ENCODE peak calls at places on chromosomes 13 and 19, in ten cellular contexts. One of them, this sample, is unnamed.

GRCh38 chr13:52744842-52745241 is 5.2 kb upstream of the CNMD start:
- DNase-seq in stimulated activated CD4-positive, alpha-beta T cell treated with anti-CD3 and anti-CD28 coated beads, Interleukin-4, amount 100 ng/mL, for 1 hour: no peak
- DNase-seq in colonic mucosa: no peak
- DNase-seq in activated naive CD4-positive, alpha-beta T cell: no peak
- DNase-seq in HT-29: no peak
- DNase-seq in uterus: no peak
- DNase-seq in mucosa of gallbladder: no peak
- DNase-seq in LoVo: no peak
- DNase-seq in NCI-H446 treated with DMSO at 0.1 percent for 48 hours: peak
- DNase-seq in T-helper 1 cell: no peak
- DNase-seq in this sample: no peak

GRCh38 chr13:82688400-82688999 is 1193.8 kb downstream of the SLITRK1 start:
- DNase-seq in activated naive CD4-positive, alpha-beta T cell: no peak
- DNase-seq in LoVo: no peak
- DNase-seq in NCI-H446 treated with DMSO at 0.1 percent for 48 hours: no peak
- DNase-seq in colonic mucosa: no peak
- DNase-seq in mucosa of gallbladder: no peak
- DNase-seq in HT-29: no peak
- DNase-seq in stimulated activated CD4-positive, alpha-beta T cell treated with anti-CD3 and anti-CD28 coated beads, Interleukin-4, amount 100 ng/mL, for 1 hour: no peak
- DNase-seq in uterus: no peak
- DNase-seq in T-helper 1 cell: no peak
- DNase-seq in this sample: no peak

GRCh38 chr13:47671762-47672161 is 329.3 kb downstream of the SUCLA2 start:
- DNase-seq in mucosa of gallbladder: no peak
- DNase-seq in HT-29: no peak
- DNase-seq in LoVo: no peak
- DNase-seq in uterus: no peak
- DNase-seq in NCI-H446 treated with DMSO at 0.1 percent for 48 hours: no peak
- DNase-seq in colonic mucosa: no peak
- DNase-seq in T-helper 1 cell: no peak
- DNase-seq in activated naive CD4-positive, alpha-beta T cell: no peak
- DNase-seq in stimulated activated CD4-positive, alpha-beta T cell treated with anti-CD3 and anti-CD28 coated beads, Interleukin-4, amount 100 ng/mL, for 1 hour: no peak
- DNase-seq in this sample: no peak

GRCh38 chr19:46610851-46611770 is 10.0 kb downstream of the CALM3 start:
- DNase-seq in HT-29: no peak
- DNase-seq in mucosa of gallbladder: no peak
- DNase-seq in NCI-H446 treated with DMSO at 0.1 percent for 48 hours: no peak
- DNase-seq in LoVo: no peak
- DNase-seq in uterus: no peak
- DNase-seq in colonic mucosa: no peak
- DNase-seq in stimulated activated CD4-positive, alpha-beta T cell treated with anti-CD3 and anti-CD28 coated beads, Interleukin-4, amount 100 ng/mL, for 1 hour: no peak
- DNase-seq in activated naive CD4-positive, alpha-beta T cell: no peak
- DNase-seq in T-helper 1 cell: no peak
- DNase-seq in this sample: no peak

GRCh38 chr13:57063007-57063406 is 77.7 kb upstream of the PRR20A start:
- DNase-seq in stimulated activated CD4-positive, alpha-beta T cell treated with anti-CD3 and anti-CD28 coated beads, Interleukin-4, amount 100 ng/mL, for 1 hour: no peak
- DNase-seq in uterus: no peak
- DNase-seq in HT-29: no peak
- DNase-seq in LoVo: no peak
- DNase-seq in T-helper 1 cell: no peak
- DNase-seq in colonic mucosa: no peak
- DNase-seq in NCI-H446 treated with DMSO at 0.1 percent for 48 hours: no peak
- DNase-seq in activated naive CD4-positive, alpha-beta T cell: no peak
- DNase-seq in mucosa of gallbladder: no peak
- DNase-seq in this sample: no peak

GRCh38 chr19:44800461-44800860 is 8.4 kb upstream of the BCAM start:
- DNase-seq in mucosa of gallbladder: peak
- DNase-seq in HT-29: peak
- DNase-seq in colonic mucosa: peak
- DNase-seq in stimulated activated CD4-positive, alpha-beta T cell treated with anti-CD3 and anti-CD28 coated beads, Interleukin-4, amount 100 ng/mL, for 1 hour: peak
- DNase-seq in LoVo: peak
- DNase-seq in uterus: peak
- DNase-seq in activated naive CD4-positive, alpha-beta T cell: peak
- DNase-seq in T-helper 1 cell: peak
- DNase-seq in NCI-H446 treated with DMSO at 0.1 percent for 48 hours: peak
- DNase-seq in this sample: no peak

GRCh38 chr19:49591731-49592485 is 926 bp downstream of the PRR12 start:
- DNase-seq in LoVo: no peak
- DNase-seq in mucosa of gallbladder: no peak
- DNase-seq in T-helper 1 cell: no peak
- DNase-seq in uterus: peak
- DNase-seq in NCI-H446 treated with DMSO at 0.1 percent for 48 hours: no peak
- DNase-seq in colonic mucosa: peak
- DNase-seq in stimulated activated CD4-positive, alpha-beta T cell treated with anti-CD3 and anti-CD28 coated beads, Interleukin-4, amount 100 ng/mL, for 1 hour: peak
- DNase-seq in activated naive CD4-positive, alpha-beta T cell: peak
- DNase-seq in HT-29: peak
- DNase-seq in this sample: no peak

GRCh38 chr13:29969286-29969685 is 118.9 kb upstream of the UBL3 start:
- DNase-seq in uterus: peak
- DNase-seq in mucosa of gallbladder: no peak
- DNase-seq in stimulated activated CD4-positive, alpha-beta T cell treated with anti-CD3 and anti-CD28 coated beads, Interleukin-4, amount 100 ng/mL, for 1 hour: no peak
- DNase-seq in T-helper 1 cell: no peak
- DNase-seq in HT-29: no peak
- DNase-seq in NCI-H446 treated with DMSO at 0.1 percent for 48 hours: no peak
- DNase-seq in colonic mucosa: no peak
- DNase-seq in activated naive CD4-positive, alpha-beta T cell: no peak
- DNase-seq in LoVo: no peak
- DNase-seq in this sample: no peak

GRCh38 chr13:112457081-112457480 is 80.9 kb downstream of the SPACA7 start:
- DNase-seq in colonic mucosa: no peak
- DNase-seq in activated naive CD4-positive, alpha-beta T cell: no peak
- DNase-seq in T-helper 1 cell: no peak
- DNase-seq in NCI-H446 treated with DMSO at 0.1 percent for 48 hours: no peak
- DNase-seq in HT-29: no peak
- DNase-seq in mucosa of gallbladder: no peak
- DNase-seq in stimulated activated CD4-positive, alpha-beta T cell treated with anti-CD3 and anti-CD28 coated beads, Interleukin-4, amount 100 ng/mL, for 1 hour: no peak
- DNase-seq in LoVo: no peak
- DNase-seq in uterus: no peak
- DNase-seq in this sample: no peak

GRCh38 chr19:35436477-35437141 is 11.4 kb upstream of the FFAR2 start:
- DNase-seq in uterus: peak
- DNase-seq in HT-29: no peak
- DNase-seq in T-helper 1 cell: no peak
- DNase-seq in NCI-H446 treated with DMSO at 0.1 percent for 48 hours: no peak
- DNase-seq in LoVo: peak
- DNase-seq in activated naive CD4-positive, alpha-beta T cell: no peak
- DNase-seq in colonic mucosa: peak
- DNase-seq in stimulated activated CD4-positive, alpha-beta T cell treated with anti-CD3 and anti-CD28 coated beads, Interleukin-4, amount 100 ng/mL, for 1 hour: no peak
- DNase-seq in mucosa of gallbladder: no peak
- DNase-seq in this sample: no peak

GRCh38 chr13:106104281-106104901 is 431.1 kb downstream of the EFNB2 start:
- DNase-seq in LoVo: peak
- DNase-seq in NCI-H446 treated with DMSO at 0.1 percent for 48 hours: no peak
- DNase-seq in mucosa of gallbladder: no peak
- DNase-seq in T-helper 1 cell: no peak
- DNase-seq in HT-29: no peak
- DNase-seq in colonic mucosa: no peak
- DNase-seq in stimulated activated CD4-positive, alpha-beta T cell treated with anti-CD3 and anti-CD28 coated beads, Interleukin-4, amount 100 ng/mL, for 1 hour: no peak
- DNase-seq in uterus: no peak
- DNase-seq in activated naive CD4-positive, alpha-beta T cell: no peak
- DNase-seq in this sample: no peak

GRCh38 chr19:15812059-15812722 is 3.3 kb downstream of the OR10H1 start:
- DNase-seq in LoVo: no peak
- DNase-seq in colonic mucosa: no peak
- DNase-seq in T-helper 1 cell: peak
- DNase-seq in HT-29: peak
- DNase-seq in uterus: no peak
- DNase-seq in stimulated activated CD4-positive, alpha-beta T cell treated with anti-CD3 and anti-CD28 coated beads, Interleukin-4, amount 100 ng/mL, for 1 hour: peak
- DNase-seq in mucosa of gallbladder: no peak
- DNase-seq in NCI-H446 treated with DMSO at 0.1 percent for 48 hours: no peak
- DNase-seq in activated naive CD4-positive, alpha-beta T cell: no peak
- DNase-seq in this sample: no peak

GRCh38 chr13:21625366-21625765 is 21.4 kb upstream of the MICU2 start:
- DNase-seq in HT-29: peak
- DNase-seq in uterus: no peak
- DNase-seq in mucosa of gallbladder: peak
- DNase-seq in stimulated activated CD4-positive, alpha-beta T cell treated with anti-CD3 and anti-CD28 coated beads, Interleukin-4, amount 100 ng/mL, for 1 hour: no peak
- DNase-seq in NCI-H446 treated with DMSO at 0.1 percent for 48 hours: peak
- DNase-seq in LoVo: peak
- DNase-seq in colonic mucosa: peak
- DNase-seq in T-helper 1 cell: no peak
- DNase-seq in activated naive CD4-positive, alpha-beta T cell: no peak
- DNase-seq in this sample: no peak

GRCh38 chr13:97477824-97478223 is 43.9 kb downstream of the RAP2A start:
- DNase-seq in mucosa of gallbladder: no peak
- DNase-seq in HT-29: no peak
- DNase-seq in activated naive CD4-positive, alpha-beta T cell: no peak
- DNase-seq in uterus: no peak
- DNase-seq in NCI-H446 treated with DMSO at 0.1 percent for 48 hours: no peak
- DNase-seq in T-helper 1 cell: no peak
- DNase-seq in LoVo: no peak
- DNase-seq in stimulated activated CD4-positive, alpha-beta T cell treated with anti-CD3 and anti-CD28 coated beads, Interleukin-4, amount 100 ng/mL, for 1 hour: no peak
- DNase-seq in colonic mucosa: no peak
- DNase-seq in this sample: no peak

GRCh38 chr19:18397242-18398202 is at the start of gene LRRC25:
- DNase-seq in NCI-H446 treated with DMSO at 0.1 percent for 48 hours: no peak
- DNase-seq in colonic mucosa: no peak
- DNase-seq in T-helper 1 cell: no peak
- DNase-seq in HT-29: no peak
- DNase-seq in LoVo: no peak
- DNase-seq in activated naive CD4-positive, alpha-beta T cell: no peak
- DNase-seq in mucosa of gallbladder: no peak
- DNase-seq in stimulated activated CD4-positive, alpha-beta T cell treated with anti-CD3 and anti-CD28 coated beads, Interleukin-4, amount 100 ng/mL, for 1 hour: no peak
- DNase-seq in uterus: no peak
- DNase-seq in this sample: no peak

GRCh38 chr13:28408235-28408848 is 86.6 kb downstream of the FLT1 start:
- DNase-seq in LoVo: no peak
- DNase-seq in colonic mucosa: peak
- DNase-seq in activated naive CD4-positive, alpha-beta T cell: no peak
- DNase-seq in uterus: peak
- DNase-seq in HT-29: no peak
- DNase-seq in mucosa of gallbladder: peak
- DNase-seq in stimulated activated CD4-positive, alpha-beta T cell treated with anti-CD3 and anti-CD28 coated beads, Interleukin-4, amount 100 ng/mL, for 1 hour: no peak
- DNase-seq in T-helper 1 cell: no peak
- DNase-seq in NCI-H446 treated with DMSO at 0.1 percent for 48 hours: no peak
- DNase-seq in this sample: no peak

GRCh38 chr19:48756686-48757085 is 1.4 kb downstream of the FGF21 start:
- DNase-seq in stimulated activated CD4-positive, alpha-beta T cell treated with anti-CD3 and anti-CD28 coated beads, Interleukin-4, amount 100 ng/mL, for 1 hour: no peak
- DNase-seq in mucosa of gallbladder: no peak
- DNase-seq in activated naive CD4-positive, alpha-beta T cell: no peak
- DNase-seq in HT-29: no peak
- DNase-seq in colonic mucosa: no peak
- DNase-seq in LoVo: no peak
- DNase-seq in NCI-H446 treated with DMSO at 0.1 percent for 48 hours: no peak
- DNase-seq in uterus: no peak
- DNase-seq in T-helper 1 cell: no peak
- DNase-seq in this sample: no peak

GRCh38 chr19:23116802-23117571 is at the start of gene ZNF730:
- DNase-seq in mucosa of gallbladder: peak
- DNase-seq in stimulated activated CD4-positive, alpha-beta T cell treated with anti-CD3 and anti-CD28 coated beads, Interleukin-4, amount 100 ng/mL, for 1 hour: peak
- DNase-seq in activated naive CD4-positive, alpha-beta T cell: peak
- DNase-seq in colonic mucosa: peak
- DNase-seq in NCI-H446 treated with DMSO at 0.1 percent for 48 hours: no peak
- DNase-seq in uterus: peak
- DNase-seq in LoVo: no peak
- DNase-seq in HT-29: no peak
- DNase-seq in T-helper 1 cell: peak
- DNase-seq in this sample: no peak

GRCh38 chr19:58181902-58182576 is 822 bp upstream of the ZNF274 start:
- DNase-seq in HT-29: peak
- DNase-seq in stimulated activated CD4-positive, alpha-beta T cell treated with anti-CD3 and anti-CD28 coated beads, Interleukin-4, amount 100 ng/mL, for 1 hour: peak
- DNase-seq in colonic mucosa: peak
- DNase-seq in uterus: no peak
- DNase-seq in LoVo: no peak
- DNase-seq in NCI-H446 treated with DMSO at 0.1 percent for 48 hours: no peak
- DNase-seq in T-helper 1 cell: peak
- DNase-seq in mucosa of gallbladder: peak
- DNase-seq in activated naive CD4-positive, alpha-beta T cell: peak
- DNase-seq in this sample: no peak

GRCh38 chr13:73138967-73139491 is 80.2 kb downstream of the KLF5 start:
- DNase-seq in colonic mucosa: peak
- DNase-seq in uterus: no peak
- DNase-seq in stimulated activated CD4-positive, alpha-beta T cell treated with anti-CD3 and anti-CD28 coated beads, Interleukin-4, amount 100 ng/mL, for 1 hour: no peak
- DNase-seq in T-helper 1 cell: no peak
- DNase-seq in activated naive CD4-positive, alpha-beta T cell: no peak
- DNase-seq in HT-29: peak
- DNase-seq in NCI-H446 treated with DMSO at 0.1 percent for 48 hours: no peak
- DNase-seq in LoVo: peak
- DNase-seq in mucosa of gallbladder: peak
- DNase-seq in this sample: no peak

GRCh38 chr19:1734328-1734966 is 18.9 kb upstream of the ONECUT3 start:
- DNase-seq in HT-29: no peak
- DNase-seq in uterus: no peak
- DNase-seq in activated naive CD4-positive, alpha-beta T cell: no peak
- DNase-seq in mucosa of gallbladder: no peak
- DNase-seq in colonic mucosa: no peak
- DNase-seq in NCI-H446 treated with DMSO at 0.1 percent for 48 hours: no peak
- DNase-seq in stimulated activated CD4-positive, alpha-beta T cell treated with anti-CD3 and anti-CD28 coated beads, Interleukin-4, amount 100 ng/mL, for 1 hour: no peak
- DNase-seq in T-helper 1 cell: no peak
- DNase-seq in LoVo: no peak
- DNase-seq in this sample: no peak

GRCh38 chr19:4878491-4878968 is 11.1 kb upstream of the PLIN3 start:
- DNase-seq in HT-29: no peak
- DNase-seq in T-helper 1 cell: no peak
- DNase-seq in stimulated activated CD4-positive, alpha-beta T cell treated with anti-CD3 and anti-CD28 coated beads, Interleukin-4, amount 100 ng/mL, for 1 hour: no peak
- DNase-seq in colonic mucosa: no peak
- DNase-seq in mucosa of gallbladder: no peak
- DNase-seq in uterus: no peak
- DNase-seq in NCI-H446 treated with DMSO at 0.1 percent for 48 hours: no peak
- DNase-seq in activated naive CD4-positive, alpha-beta T cell: no peak
- DNase-seq in LoVo: no peak
- DNase-seq in this sample: no peak

GRCh38 chr13:20729633-20730585 is 26.4 kb downstream of the IL17D start:
- DNase-seq in uterus: no peak
- DNase-seq in mucosa of gallbladder: no peak
- DNase-seq in HT-29: no peak
- DNase-seq in colonic mucosa: no peak
- DNase-seq in stimulated activated CD4-positive, alpha-beta T cell treated with anti-CD3 and anti-CD28 coated beads, Interleukin-4, amount 100 ng/mL, for 1 hour: no peak
- DNase-seq in activated naive CD4-positive, alpha-beta T cell: no peak
- DNase-seq in LoVo: no peak
- DNase-seq in NCI-H446 treated with DMSO at 0.1 percent for 48 hours: no peak
- DNase-seq in T-helper 1 cell: no peak
- DNase-seq in this sample: no peak

GRCh38 chr19:50417138-50417849 is 1.4 kb upstream of the SPIB start:
- DNase-seq in uterus: no peak
- DNase-seq in colonic mucosa: peak
- DNase-seq in NCI-H446 treated with DMSO at 0.1 percent for 48 hours: no peak
- DNase-seq in mucosa of gallbladder: no peak
- DNase-seq in LoVo: no peak
- DNase-seq in activated naive CD4-positive, alpha-beta T cell: no peak
- DNase-seq in T-helper 1 cell: no peak
- DNase-seq in stimulated activated CD4-positive, alpha-beta T cell treated with anti-CD3 and anti-CD28 coated beads, Interleukin-4, amount 100 ng/mL, for 1 hour: no peak
- DNase-seq in HT-29: peak
- DNase-seq in this sample: no peak

GRCh38 chr13:42272776-42273175 is 824 bp downstream of the AKAP11 start:
- DNase-seq in NCI-H446 treated with DMSO at 0.1 percent for 48 hours: no peak
- DNase-seq in mucosa of gallbladder: no peak
- DNase-seq in activated naive CD4-positive, alpha-beta T cell: no peak
- DNase-seq in T-helper 1 cell: no peak
- DNase-seq in LoVo: no peak
- DNase-seq in stimulated activated CD4-positive, alpha-beta T cell treated with anti-CD3 and anti-CD28 coated beads, Interleukin-4, amount 100 ng/mL, for 1 hour: no peak
- DNase-seq in colonic mucosa: no peak
- DNase-seq in uterus: no peak
- DNase-seq in HT-29: peak
- DNase-seq in this sample: no peak

GRCh38 chr13:46605824-46606554 is 53.0 kb downstream of the LRCH1 start:
- DNase-seq in colonic mucosa: no peak
- DNase-seq in LoVo: no peak
- DNase-seq in stimulated activated CD4-positive, alpha-beta T cell treated with anti-CD3 and anti-CD28 coated beads, Interleukin-4, amount 100 ng/mL, for 1 hour: no peak
- DNase-seq in activated naive CD4-positive, alpha-beta T cell: no peak
- DNase-seq in T-helper 1 cell: no peak
- DNase-seq in HT-29: no peak
- DNase-seq in mucosa of gallbladder: no peak
- DNase-seq in uterus: no peak
- DNase-seq in NCI-H446 treated with DMSO at 0.1 percent for 48 hours: no peak
- DNase-seq in this sample: no peak

GRCh38 chr13:98242403-98242802 is 65.3 kb upstream of the RNF113B start:
- DNase-seq in stimulated activated CD4-positive, alpha-beta T cell treated with anti-CD3 and anti-CD28 coated beads, Interleukin-4, amount 100 ng/mL, for 1 hour: no peak
- DNase-seq in mucosa of gallbladder: no peak
- DNase-seq in NCI-H446 treated with DMSO at 0.1 percent for 48 hours: no peak
- DNase-seq in LoVo: no peak
- DNase-seq in HT-29: no peak
- DNase-seq in T-helper 1 cell: no peak
- DNase-seq in colonic mucosa: no peak
- DNase-seq in uterus: no peak
- DNase-seq in activated naive CD4-positive, alpha-beta T cell: no peak
- DNase-seq in this sample: no peak

GRCh38 chr19:18660939-18661338 is 22.5 kb upstream of the CRTC1 start:
- DNase-seq in activated naive CD4-positive, alpha-beta T cell: no peak
- DNase-seq in T-helper 1 cell: no peak
- DNase-seq in HT-29: no peak
- DNase-seq in LoVo: no peak
- DNase-seq in colonic mucosa: no peak
- DNase-seq in NCI-H446 treated with DMSO at 0.1 percent for 48 hours: no peak
- DNase-seq in stimulated activated CD4-positive, alpha-beta T cell treated with anti-CD3 and anti-CD28 coated beads, Interleukin-4, amount 100 ng/mL, for 1 hour: no peak
- DNase-seq in uterus: no peak
- DNase-seq in mucosa of gallbladder: no peak
- DNase-seq in this sample: no peak

This sample was measured in vagina.